ENCODE peak calls at places on chromosomes 1 and 21, in five cellular contexts. One of them, this sample, is unnamed.

GRCh38 chr1:4654764-4655673 is 610 bp downstream of the AJAP1 start:
- DNase-seq in iPS DF 19.7: no peak
- DNase-seq in omental fat pad: no peak
- DNase-seq in fibroblast of pulmonary artery: no peak
- DNase-seq in A549: no peak
- DNase-seq in this sample: no peak

GRCh38 chr21:41612674-41613250 is 104.8 kb upstream of the TMPRSS2 start:
- DNase-seq in iPS DF 19.7: no peak
- DNase-seq in omental fat pad: peak
- DNase-seq in fibroblast of pulmonary artery: peak
- DNase-seq in A549: peak
- DNase-seq in this sample: peak

GRCh38 chr1:1796466-1796865 is 18.2 kb upstream of the NADK start:
- DNase-seq in iPS DF 19.7: no peak
- DNase-seq in omental fat pad: no peak
- DNase-seq in fibroblast of pulmonary artery: no peak
- DNase-seq in A549: no peak
- DNase-seq in this sample: no peak

GRCh38 chr1:59477286-59477685 is 180.4 kb downstream of the FGGY start:
- DNase-seq in iPS DF 19.7: no peak
- DNase-seq in omental fat pad: no peak
- DNase-seq in fibroblast of pulmonary artery: no peak
- DNase-seq in A549: no peak
- DNase-seq in this sample: peak

GRCh38 chr1:10507111-10507879 is 32.5 kb downstream of the PEX14 start:
- DNase-seq in iPS DF 19.7: no peak
- DNase-seq in omental fat pad: no peak
- DNase-seq in fibroblast of pulmonary artery: peak
- DNase-seq in A549: peak
- DNase-seq in this sample: peak

GRCh38 chr1:225709101-225709500 is 56.2 kb upstream of the ENAH start:
- DNase-seq in iPS DF 19.7: no peak
- DNase-seq in omental fat pad: no peak
- DNase-seq in fibroblast of pulmonary artery: no peak
- DNase-seq in A549: no peak
- DNase-seq in this sample: no peak

GRCh38 chr21:46061063-46061462 is 36.8 kb upstream of the COL6A2 start:
- DNase-seq in iPS DF 19.7: no peak
- DNase-seq in omental fat pad: no peak
- DNase-seq in fibroblast of pulmonary artery: no peak
- DNase-seq in A549: no peak
- DNase-seq in this sample: no peak

GRCh38 chr1:39154553-39155361 is 49.7 kb upstream of the MACF1 start:
- DNase-seq in iPS DF 19.7: no peak
- DNase-seq in omental fat pad: no peak
- DNase-seq in fibroblast of pulmonary artery: peak
- DNase-seq in A549: no peak
- DNase-seq in this sample: no peak

GRCh38 chr21:27804515-27804914 is 837.6 kb upstream of the ADAMTS5 start:
- DNase-seq in iPS DF 19.7: no peak
- DNase-seq in omental fat pad: no peak
- DNase-seq in fibroblast of pulmonary artery: no peak
- DNase-seq in A549: no peak
- DNase-seq in this sample: no peak

GRCh38 chr1:25695066-25695990 is 78.7 kb downstream of the MAN1C1 start:
- DNase-seq in iPS DF 19.7: no peak
- DNase-seq in omental fat pad: peak
- DNase-seq in fibroblast of pulmonary artery: peak
- DNase-seq in A549: peak
- DNase-seq in this sample: peak

GRCh38 chr1:28249013-28249870 is 10.1 kb upstream of the SESN2 start:
- DNase-seq in iPS DF 19.7: no peak
- DNase-seq in omental fat pad: no peak
- DNase-seq in fibroblast of pulmonary artery: peak
- DNase-seq in A549: peak
- DNase-seq in this sample: peak

GRCh38 chr1:202365092-202365815 is 16.8 kb downstream of the PPP1R12B start:
- DNase-seq in iPS DF 19.7: no peak
- DNase-seq in omental fat pad: no peak
- DNase-seq in fibroblast of pulmonary artery: peak
- DNase-seq in A549: no peak
- DNase-seq in this sample: no peak

GRCh38 chr1:43137445-43138052 is 34.5 kb downstream of the EBNA1BP2 start:
- DNase-seq in iPS DF 19.7: no peak
- DNase-seq in omental fat pad: no peak
- DNase-seq in fibroblast of pulmonary artery: no peak
- DNase-seq in A549: no peak
- DNase-seq in this sample: no peak

GRCh38 chr1:81186271-81186670 is 614.5 kb upstream of the ADGRL2 start:
- DNase-seq in iPS DF 19.7: no peak
- DNase-seq in omental fat pad: no peak
- DNase-seq in fibroblast of pulmonary artery: peak
- DNase-seq in A549: no peak
- DNase-seq in this sample: no peak

GRCh38 chr21:36861924-36862323 is 104.5 kb downstream of the HLCS start:
- DNase-seq in iPS DF 19.7: no peak
- DNase-seq in omental fat pad: no peak
- DNase-seq in fibroblast of pulmonary artery: no peak
- DNase-seq in A549: no peak
- DNase-seq in this sample: no peak

GRCh38 chr1:53508991-53509663 is 49.9 kb downstream of the DMRTB1 start:
- DNase-seq in iPS DF 19.7: no peak
- DNase-seq in omental fat pad: no peak
- DNase-seq in fibroblast of pulmonary artery: no peak
- DNase-seq in A549: no peak
- DNase-seq in this sample: no peak

GRCh38 chr1:53074313-53075154 is 12.5 kb downstream of the PODN start:
- DNase-seq in iPS DF 19.7: no peak
- DNase-seq in omental fat pad: peak
- DNase-seq in fibroblast of pulmonary artery: no peak
- DNase-seq in A549: no peak
- DNase-seq in this sample: no peak

GRCh38 chr1:61531725-61532124 is 193.2 kb downstream of the TM2D1 start:
- DNase-seq in iPS DF 19.7: no peak
- DNase-seq in omental fat pad: no peak
- DNase-seq in fibroblast of pulmonary artery: no peak
- DNase-seq in A549: no peak
- DNase-seq in this sample: no peak

GRCh38 chr1:201551877-201552731 is 13.2 kb downstream of the NAV1 start:
- DNase-seq in iPS DF 19.7: no peak
- DNase-seq in omental fat pad: no peak
- DNase-seq in fibroblast of pulmonary artery: peak
- DNase-seq in A549: peak
- DNase-seq in this sample: peak

GRCh38 chr1:47415728-47416318 is at the start of gene FOXE3:
- DNase-seq in iPS DF 19.7: no peak
- DNase-seq in omental fat pad: no peak
- DNase-seq in fibroblast of pulmonary artery: no peak
- DNase-seq in A549: no peak
- DNase-seq in this sample: no peak

GRCh38 chr1:205569411-205570172 is 62.2 kb downstream of the ELK4 start:
- DNase-seq in iPS DF 19.7: no peak
- DNase-seq in omental fat pad: no peak
- DNase-seq in fibroblast of pulmonary artery: no peak
- DNase-seq in A549: no peak
- DNase-seq in this sample: no peak

GRCh38 chr1:225454067-225454618 is 26.3 kb upstream of the LBR start:
- DNase-seq in iPS DF 19.7: no peak
- DNase-seq in omental fat pad: no peak
- DNase-seq in fibroblast of pulmonary artery: no peak
- DNase-seq in A549: no peak
- DNase-seq in this sample: no peak

GRCh38 chr1:11984559-11984958 is 4.3 kb downstream of the MFN2 start:
- DNase-seq in iPS DF 19.7: no peak
- DNase-seq in omental fat pad: no peak
- DNase-seq in fibroblast of pulmonary artery: no peak
- DNase-seq in A549: no peak
- DNase-seq in this sample: no peak

GRCh38 chr1:89041055-89041707 is 18.5 kb upstream of the GBP3 start:
- DNase-seq in iPS DF 19.7: no peak
- DNase-seq in omental fat pad: no peak
- DNase-seq in fibroblast of pulmonary artery: peak
- DNase-seq in A549: no peak
- DNase-seq in this sample: no peak

GRCh38 chr21:45153358-45154318 is 79.3 kb downstream of the ADARB1 start:
- DNase-seq in iPS DF 19.7: no peak
- DNase-seq in omental fat pad: no peak
- DNase-seq in fibroblast of pulmonary artery: no peak
- DNase-seq in A549: no peak
- DNase-seq in this sample: no peak

GRCh38 chr1:170664828-170665617 is 1.1 kb downstream of the PRRX1 start:
- DNase-seq in iPS DF 19.7: no peak
- DNase-seq in omental fat pad: no peak
- DNase-seq in fibroblast of pulmonary artery: peak
- DNase-seq in A549: no peak
- DNase-seq in this sample: peak

GRCh38 chr21:38295997-38296764 is 39.4 kb downstream of the KCNJ15 start:
- DNase-seq in iPS DF 19.7: no peak
- DNase-seq in omental fat pad: no peak
- DNase-seq in fibroblast of pulmonary artery: peak
- DNase-seq in A549: no peak
- DNase-seq in this sample: no peak

GRCh38 chr1:205013683-205014367 is 29.2 kb upstream of the CNTN2 start:
- DNase-seq in iPS DF 19.7: no peak
- DNase-seq in omental fat pad: no peak
- DNase-seq in fibroblast of pulmonary artery: peak
- DNase-seq in A549: no peak
- DNase-seq in this sample: no peak

GRCh38 chr1:231750296-231750695 is 123.7 kb downstream of the DISC1 start:
- DNase-seq in iPS DF 19.7: no peak
- DNase-seq in omental fat pad: no peak
- DNase-seq in fibroblast of pulmonary artery: no peak
- DNase-seq in A549: no peak
- DNase-seq in this sample: no peak

GRCh38 chr1:31762726-31763670 is 1.1 kb downstream of the ADGRB2 start:
- DNase-seq in iPS DF 19.7: no peak
- DNase-seq in omental fat pad: no peak
- DNase-seq in fibroblast of pulmonary artery: peak
- DNase-seq in A549: peak
- DNase-seq in this sample: peak

GRCh38 chr1:41576206-41576605 is 91.7 kb upstream of the EDN2 start:
- DNase-seq in iPS DF 19.7: no peak
- DNase-seq in omental fat pad: no peak
- DNase-seq in fibroblast of pulmonary artery: no peak
- DNase-seq in A549: no peak
- DNase-seq in this sample: no peak

GRCh38 chr1:228955691-228956090 is 220.4 kb downstream of the RHOU start:
- DNase-seq in iPS DF 19.7: no peak
- DNase-seq in omental fat pad: no peak
- DNase-seq in fibroblast of pulmonary artery: peak
- DNase-seq in A549: no peak
- DNase-seq in this sample: no peak

GRCh38 chr1:158283965-158284364 is 5.8 kb upstream of the CD1C start:
- DNase-seq in iPS DF 19.7: no peak
- DNase-seq in omental fat pad: no peak
- DNase-seq in fibroblast of pulmonary artery: peak
- DNase-seq in A549: no peak
- DNase-seq in this sample: no peak

GRCh38 chr21:16954787-16955186 is 558.1 kb upstream of the CXADR start:
- DNase-seq in iPS DF 19.7: no peak
- DNase-seq in omental fat pad: no peak
- DNase-seq in fibroblast of pulmonary artery: no peak
- DNase-seq in A549: no peak
- DNase-seq in this sample: no peak

GRCh38 chr1:169060906-169061683 is 45.4 kb upstream of the ATP1B1 start:
- DNase-seq in iPS DF 19.7: no peak
- DNase-seq in omental fat pad: no peak
- DNase-seq in fibroblast of pulmonary artery: no peak
- DNase-seq in A549: no peak
- DNase-seq in this sample: no peak

GRCh38 chr1:92446546-92446945 is 40.2 kb downstream of the GFI1 start:
- DNase-seq in iPS DF 19.7: no peak
- DNase-seq in omental fat pad: no peak
- DNase-seq in fibroblast of pulmonary artery: peak
- DNase-seq in A549: no peak
- DNase-seq in this sample: no peak

GRCh38 chr1:116748272-116748671 is 6.0 kb upstream of the CD2 start:
- DNase-seq in iPS DF 19.7: no peak
- DNase-seq in omental fat pad: no peak
- DNase-seq in fibroblast of pulmonary artery: no peak
- DNase-seq in A549: no peak
- DNase-seq in this sample: no peak

GRCh38 chr1:32893198-32894018 is 7.1 kb downstream of the HPCA start:
- DNase-seq in iPS DF 19.7: no peak
- DNase-seq in omental fat pad: no peak
- DNase-seq in fibroblast of pulmonary artery: peak
- DNase-seq in A549: peak
- DNase-seq in this sample: peak

GRCh38 chr1:101050869-101051268 is 25.3 kb upstream of the DPH5 start:
- DNase-seq in iPS DF 19.7: no peak
- DNase-seq in omental fat pad: no peak
- DNase-seq in fibroblast of pulmonary artery: no peak
- DNase-seq in A549: no peak
- DNase-seq in this sample: no peak

GRCh38 chr1:9413143-9413876 is 120.6 kb downstream of the SPSB1 start:
- DNase-seq in iPS DF 19.7: no peak
- DNase-seq in omental fat pad: peak
- DNase-seq in fibroblast of pulmonary artery: peak
- DNase-seq in A549: peak
- DNase-seq in this sample: peak